ENCODE peak calls at places on chromosome X, in eight cellular contexts. I is esophagus squamous epithelium, P is sigmoid colon, X is IMR-90, Q is heart left ventricle, F is body of pancreas, W is testis, R is transverse colon. E is an unnamed sample.

GRCh38 chrX:154412468-154412867 is 1.1 kb downstream of the TAFAZZIN start:
- DNase-seq in P (no peak), R (peak; percentile 54), Q (no peak), F (no peak), I (no peak), X (no peak), W (no peak), E (no peak)

GRCh38 chrX:81280148-81280547 is 78.2 kb downstream of the SH3BGRL start:
- DNase-seq in Q (no peak), X (no peak), P (no peak), F (no peak), R (no peak), I (no peak), W (no peak), E (no peak)

GRCh38 chrX:2608638-2609430 is 82.3 kb upstream of the CD99 start:
- DNase-seq in I (no peak), R (peak; percentile 93), X (peak; percentile 72), Q (peak; percentile 95), W (peak; percentile 84), P (peak; percentile 91), F (peak; percentile 90), E (peak; percentile 93)

GRCh38 chrX:43065978-43066377 is 288.0 kb upstream of the PPP1R2C start:
- DNase-seq in F (no peak), Q (no peak), P (no peak), X (no peak), R (no peak), I (no peak), W (no peak), E (no peak)

GRCh38 chrX:139969286-139969685 is 4.0 kb upstream of the CXorf66 start:
- DNase-seq in R (no peak), X (no peak), F (no peak), P (no peak), W (no peak), I (no peak), Q (no peak), E (no peak)

GRCh38 chrX:10004832-10005475 is 37.8 kb downstream of the CLDN34 start:
- DNase-seq in I (no peak), R (no peak), W (no peak), Q (no peak), P (no peak), F (no peak), X (no peak), E (no peak)

GRCh38 chrX:120736989-120737388 is 107.1 kb upstream of the C1GALT1C1 start:
- DNase-seq in I (no peak), F (no peak), P (no peak), R (no peak), W (no peak), Q (no peak), X (peak; percentile 37), E (no peak)

GRCh38 chrX:68728186-68728585 is 80.7 kb downstream of the STARD8 start:
- DNase-seq in Q (no peak), R (no peak), W (no peak), I (no peak), P (peak; percentile 45), F (no peak), X (no peak), E (no peak)

GRCh38 chrX:33324099-33324498 is 112.8 kb upstream of the DMD start:
- DNase-seq in I (no peak), W (no peak), R (no peak), P (no peak), X (no peak), F (no peak), Q (no peak), E (no peak)

GRCh38 chrX:129984196-129984962 is 1.9 kb downstream of the BCORL1 start:
- DNase-seq in X (no peak), P (peak; percentile 67), I (no peak), R (peak; percentile 28), W (peak; percentile 17), Q (peak; percentile 69), F (peak; percentile 16), E (peak; percentile 45)

GRCh38 chrX:85309717-85310116 is 65.9 kb downstream of the ZNF711 start:
- DNase-seq in X (no peak), W (no peak), P (no peak), I (no peak), F (no peak), R (no peak), Q (no peak), E (no peak)

GRCh38 chrX:151830911-151831310 is 81.8 kb upstream of the MAGEA4 start:
- DNase-seq in Q (no peak), I (no peak), W (no peak), X (no peak), R (no peak), F (no peak), P (no peak), E (no peak)

GRCh38 chrX:27251369-27251768 is 211.8 kb downstream of the PPP4R3C start:
- DNase-seq in X (no peak), I (no peak), P (no peak), F (no peak), Q (no peak), W (no peak), R (no peak), E (no peak)

GRCh38 chrX:47482065-47482511 is 934 bp downstream of the ZNF41 start:
- DNase-seq in I (no peak), F (no peak), R (no peak), Q (no peak), P (peak; percentile 20), W (no peak), X (no peak), E (no peak)

GRCh38 chrX:70480660-70481018 is 36.0 kb downstream of the DLG3 start:
- DNase-seq in F (no peak), P (no peak), Q (no peak), I (no peak), W (peak; percentile 43), X (no peak), R (no peak), E (no peak)

GRCh38 chrX:107135965-107136307 is 17.3 kb upstream of the RBM41 start:
- DNase-seq in I (no peak), Q (no peak), X (no peak), W (no peak), F (no peak), R (no peak), P (no peak), E (no peak)

GRCh38 chrX:136431625-136432024 is 56.1 kb upstream of the BRS3 start:
- DNase-seq in R (no peak), P (no peak), X (no peak), I (no peak), Q (no peak), W (no peak), F (no peak), E (no peak)

GRCh38 chrX:72268601-72269365 is 8.3 kb downstream of the RPS4X start:
- DNase-seq in F (no peak), X (peak; percentile 92), I (no peak), Q (no peak), W (no peak), R (no peak), P (no peak), E (no peak)

GRCh38 chrX:40685352-40685918 is 38.1 kb upstream of the CXorf38 start:
- DNase-seq in P (no peak), W (no peak), Q (no peak), X (no peak), F (no peak), R (no peak), I (no peak), E (no peak)

GRCh38 chrX:11117751-11118150 is 6.6 kb downstream of the HCCS start:
- DNase-seq in I (no peak), W (no peak), F (no peak), X (no peak), R (no peak), Q (no peak), P (no peak), E (no peak)

GRCh38 chrX:7270018-7270417 is 122.1 kb upstream of the PUDP start:
- DNase-seq in I (no peak), F (no peak), X (peak; percentile 58), P (no peak), R (no peak), W (no peak), Q (no peak), E (no peak)

GRCh38 chrX:139759637-139760036 is 51.7 kb upstream of the MCF2 start:
- DNase-seq in Q (no peak), W (peak; percentile 20), F (no peak), R (no peak), X (peak; percentile 42), P (no peak), I (no peak), E (no peak)

DNA sequence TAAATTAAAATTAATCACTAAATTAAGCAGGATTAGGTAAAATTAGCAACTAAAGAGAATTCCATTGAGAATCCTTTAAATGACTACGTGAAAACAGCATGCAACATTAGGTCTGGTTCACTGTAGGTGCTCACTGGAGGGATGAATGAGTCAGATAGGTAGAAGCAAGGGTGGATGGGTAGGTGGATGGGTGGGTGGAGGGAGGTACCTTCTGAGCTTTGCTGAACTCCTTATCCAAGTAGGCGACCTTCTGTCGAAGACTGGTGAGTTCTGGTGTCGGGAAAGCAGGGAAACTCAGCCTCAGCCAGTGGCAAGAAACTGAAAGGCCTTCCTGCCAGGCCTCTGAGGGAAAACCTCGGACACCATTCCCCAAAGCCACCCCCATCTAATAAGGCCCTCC is 3.0 kb downstream of the GRIPAP1 start:
- DNase-seq in P (no peak), X (no peak), F (no peak), Q (no peak), R (no peak), I (no peak), W (no peak), E (no peak)
- H3K4me3 ChIP-seq in P (no peak overlapping the region), X (no peak overlapping the region), F (no peak overlapping the region), Q (no peak overlapping the region), R (no peak overlapping the region), I (no peak overlapping the region), W (no peak overlapping the region), E (no peak overlapping the region)

GRCh38 chrX:45508459-45508858 is 307.8 kb upstream of the DIPK2B start:
- DNase-seq in F (no peak), W (no peak), Q (no peak), X (peak; percentile 23), I (no peak), P (no peak), R (no peak), E (no peak)
- H3K4me1 ChIP-seq in F (peaks cover 25% of the 10 kb centered on the region), W (no peaks in the 10 kb centered on the region), Q (peaks cover 30% of the 10 kb centered on the region), X (peaks cover 14% of the 10 kb centered on the region), I (peaks cover 15% of the 10 kb centered on the region), P (peaks cover 8% of the 10 kb centered on the region), R (peaks cover 8% of the 10 kb centered on the region), E (peaks cover 8% of the 10 kb centered on the region)

GRCh38 chrX:103376118-103376978 is at the start of gene BEX3:
- DNase-seq in R (peak; percentile 47), I (no peak), X (peak; percentile 59), F (peak; percentile 60), Q (peak; percentile 64), P (peak; percentile 80), W (peak; percentile 68), E (peak; percentile 67)
- TF ChIP-seq POLR2A in R (peak; percentile 54), I (no peak), X (peak; percentile 80), F (peak; percentile 83), Q (peak; percentile 43), P (no peak), W (no peak), E (peak; percentile 58)

DNA sequence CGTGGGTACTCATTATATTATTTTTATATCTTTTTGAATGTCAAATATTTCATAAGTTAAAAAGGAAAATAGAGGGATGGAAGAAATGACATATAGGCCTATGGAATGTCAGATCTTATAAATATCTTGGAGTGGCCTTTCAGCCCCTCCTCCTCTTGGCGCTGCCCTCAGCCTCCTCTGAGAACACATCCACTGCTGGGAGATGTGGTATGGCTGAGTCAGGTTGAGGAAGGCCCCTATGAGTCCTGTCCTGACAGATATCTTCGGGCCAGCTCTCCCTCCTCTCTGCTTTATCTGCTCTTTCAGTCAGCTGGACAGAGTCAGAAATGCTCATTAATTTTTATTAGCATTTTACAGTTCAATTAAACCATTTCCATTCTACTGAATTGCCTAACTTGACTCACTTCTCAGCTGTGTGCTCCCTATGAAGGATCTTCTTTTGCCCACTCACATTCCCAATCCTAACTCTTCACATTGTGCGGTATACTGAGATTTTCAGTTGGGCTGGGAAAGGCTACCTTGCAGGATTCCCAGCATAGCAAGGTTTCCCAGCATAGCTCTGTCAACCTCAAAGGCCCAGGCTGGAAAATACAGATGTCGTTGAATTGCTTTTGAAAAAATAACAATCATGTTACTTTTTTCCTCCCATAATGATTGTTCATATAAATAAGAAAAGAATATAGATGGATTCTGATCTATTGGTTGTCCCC is 128.0 kb downstream of the ARHGEF9 start:
- DNase-seq in I (no peak), X (peak; percentile 78), R (no peak), P (no peak), F (no peak), Q (no peak), W (no peak), E (no peak)
- H3K4me3 ChIP-seq in I (no peak overlapping the region), X (no peak overlapping the region), R (no peak overlapping the region), P (no peak overlapping the region), F (no peak overlapping the region), Q (no peak overlapping the region), W (no peak overlapping the region), E (no peak overlapping the region)